ENCODE peak calls at places on chromosomes 7 and 10, in five cellular contexts. M, O, F, H and I are unnamed samples.

GRCh38 chr7:32043688-32044087 is 26.5 kb downstream of the PDE1C start:
- DNase-seq in O (no peak), M (peak; percentile 79), H (no peak), F (no peak), I (no peak)

GRCh38 chr7:94701555-94701973 is 45.6 kb upstream of the SGCE start:
- DNase-seq in H (no peak), F (no peak), M (peak; percentile 60), O (no peak), I (no peak)

GRCh38 chr7:52009195-52009594 is 692.6 kb upstream of the COBL start:
- DNase-seq in F (no peak), O (no peak), H (no peak), M (peak; percentile 0), I (no peak)

GRCh38 chr7:124701955-124702354 is 63.6 kb downstream of the GPR37 start:
- DNase-seq in M (peak; percentile 23), H (no peak), F (no peak), O (no peak), I (no peak)

GRCh38 chr10:70053212-70053895 is 708 bp downstream of the MACROH2A2 start:
- DNase-seq in H (no peak), F (peak; percentile 36), O (no peak), M (peak; percentile 22), I (no peak)

GRCh38 chr7:73893342-73894101 is 32.6 kb downstream of the TMEM270 start:
- DNase-seq in H (no peak), M (no peak), F (no peak), O (no peak), I (no peak)

GRCh38 chr10:103493362-103493871 is at the start of gene NEURL1:
- DNase-seq in O (no peak), H (no peak), M (no peak), F (peak; percentile 47), I (no peak)

GRCh38 chr10:86353506-86354485 is 12.8 kb downstream of the GRID1 start:
- DNase-seq in M (no peak), H (no peak), F (no peak), O (no peak), I (no peak)

GRCh38 chr7:88789480-88790064 is 6.0 kb downstream of the TEX47 start:
- DNase-seq in H (no peak), O (no peak), M (peak; percentile 1), F (no peak), I (no peak)

GRCh38 chr7:129375221-129375938 is 58.9 kb upstream of the STRIP2 start:
- DNase-seq in M (no peak), H (no peak), F (no peak), O (no peak), I (no peak)

GRCh38 chr7:72343991-72344390 is 68.1 kb downstream of the CALN1 start:
- DNase-seq in F (no peak), O (no peak), M (no peak), H (no peak), I (no peak)

GRCh38 chr7:44720301-44720700 is 28.3 kb upstream of the ZMIZ2 start:
- DNase-seq in F (no peak), M (no peak), O (no peak), H (no peak), I (no peak)

GRCh38 chr10:12729885-12730284 is 271.6 kb downstream of the CCDC3 start:
- DNase-seq in H (no peak), F (no peak), O (no peak), M (no peak), I (no peak)

GRCh38 chr7:130352335-130353074 is 7.9 kb downstream of the CPA5 start:
- DNase-seq in M (peak; percentile 86), H (no peak), O (no peak), F (no peak), I (no peak)

GRCh38 chr7:20350518-20350951 is 19.8 kb downstream of the ITGB8 start:
- DNase-seq in H (peak; percentile 30), F (no peak), M (no peak), O (no peak), I (no peak)

GRCh38 chr7:141975806-141976523 is 2.4 kb upstream of the TAS2R38 start:
- DNase-seq in F (peak; percentile 72), O (peak; percentile 80), M (peak; percentile 0), H (peak; percentile 55), I (no peak)

GRCh38 chr10:128922172-128922571 is 544.9 kb upstream of the MGMT start:
- DNase-seq in F (no peak), H (peak; percentile 48), O (no peak), M (no peak), I (no peak)

DNA sequence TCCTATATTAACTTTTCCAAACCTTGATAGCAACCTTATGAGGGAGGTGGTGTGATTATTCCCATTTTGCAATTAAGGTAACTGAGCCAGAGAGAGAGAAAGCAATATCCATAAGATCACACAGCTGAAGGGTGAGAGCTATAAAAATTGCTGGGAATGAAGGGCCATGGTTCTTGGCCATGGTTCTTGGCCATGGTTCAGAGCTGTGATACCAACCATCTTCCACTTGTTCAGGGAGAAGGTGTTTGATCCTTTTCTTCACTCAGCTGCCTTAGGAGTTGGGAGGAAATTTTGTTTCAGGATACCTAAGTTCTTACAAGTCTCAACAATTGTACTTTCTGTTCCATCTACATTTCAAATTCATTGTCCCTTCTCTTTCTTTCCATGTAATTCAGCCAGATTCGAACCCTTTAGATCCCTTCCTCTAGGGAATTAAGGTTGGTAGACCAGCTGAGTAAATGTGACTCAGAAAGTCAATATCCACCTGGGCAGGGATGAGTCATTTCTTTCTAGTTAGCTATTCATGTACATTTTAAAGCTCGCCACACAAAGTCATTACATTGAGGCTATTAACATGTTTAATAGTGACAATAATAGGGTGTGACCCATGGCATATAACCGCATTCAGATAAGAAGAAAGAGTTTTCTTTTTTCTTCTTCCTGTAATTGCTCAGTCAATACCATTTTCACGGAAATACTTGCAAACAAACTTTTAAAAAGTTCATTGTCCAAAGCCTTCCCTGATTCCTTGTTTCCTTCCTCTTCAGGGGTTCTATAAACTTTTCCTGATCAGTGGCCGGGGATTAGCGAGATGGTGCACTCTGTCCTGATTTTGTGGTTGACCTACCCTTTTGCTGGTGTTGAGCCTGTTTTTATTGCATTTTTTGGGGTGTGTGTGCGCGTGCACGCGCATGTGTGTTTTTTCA is 143.4 kb downstream of the TCF7L2 start:
- DNase-seq in O (no peak), M (peak; percentile 60), F (no peak), H (no peak), I (no peak)
- H3K4me1 ChIP-seq in O (peaks cover 16% of the 10 kb centered on the region), M (peaks cover 30% of the 10 kb centered on the region), F (no peaks in the 10 kb centered on the region), H (peaks cover 7% of the 10 kb centered on the region), I (peaks cover 20% of the 10 kb centered on the region)

GRCh38 chr10:110646417-110647135 is 2.4 kb downstream of the RBM20 start:
- DNase-seq in O (no peak), F (no peak), M (no peak), H (no peak), I (no peak)
- H3K27me3 ChIP-seq in O (peaks cover 47% of the 10 kb centered on the region), F (no peaks in the 10 kb centered on the region), M (peaks cover 23% of the 10 kb centered on the region), H (peaks cover 81% of the 10 kb centered on the region), I (peaks cover 7% of the 10 kb centered on the region)

GRCh38 chr7:98805956-98806838 is 63.6 kb downstream of the TMEM130 start:
- DNase-seq in F (no peak), O (no peak), H (no peak), M (no peak), I (no peak)

GRCh38 chr7:98807306-98807880 is 62.4 kb downstream of the TMEM130 start:
- DNase-seq in H (no peak), M (no peak), F (no peak), O (no peak), I (no peak)

GRCh38 chr7:98810166-98810802 is 59.5 kb downstream of the TMEM130 start:
- DNase-seq in O (no peak), M (no peak), H (no peak), F (no peak), I (no peak)

GRCh38 chr7:98811299-98811698 is 58.5 kb downstream of the TMEM130 start:
- DNase-seq in M (no peak), O (no peak), F (no peak), H (no peak), I (no peak)

DNA sequence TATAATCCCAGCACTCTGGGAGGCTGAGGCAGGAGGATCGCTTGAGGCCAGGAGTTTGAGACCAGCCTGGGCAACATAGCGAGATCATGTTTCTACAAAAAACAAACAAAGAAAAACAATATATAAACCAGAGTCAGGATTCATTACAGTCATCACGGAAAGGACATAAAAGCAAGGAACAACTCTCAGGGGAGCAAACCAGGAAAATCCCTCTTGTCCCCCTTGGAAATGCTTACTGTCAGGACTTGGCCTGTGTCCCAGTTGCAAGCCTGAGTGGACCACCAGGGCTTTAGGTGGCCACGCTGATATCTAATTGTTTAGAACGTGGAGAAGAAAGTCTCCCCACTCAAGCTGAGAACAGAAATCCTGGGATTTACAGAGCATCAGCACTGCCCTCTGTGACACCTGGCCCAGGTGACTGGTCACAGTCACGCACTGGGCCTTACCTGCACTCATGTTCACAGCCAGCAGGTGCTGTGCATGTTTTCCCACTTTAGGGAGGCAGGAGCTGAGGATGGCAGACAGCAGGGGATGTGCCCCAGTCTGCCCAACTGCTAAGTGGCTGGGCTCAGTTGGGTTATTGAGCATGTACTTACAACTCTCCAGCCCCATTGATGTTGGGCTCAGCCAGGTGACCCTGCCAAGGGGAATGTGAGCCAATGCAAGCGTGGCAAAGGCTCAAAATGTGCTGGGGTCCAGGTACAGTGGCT is 60.9 kb downstream of the TMEM130 start:
- DNase-seq in F (no peak), O (no peak), H (no peak), M (no peak), I (no peak)
- H3K4me1 ChIP-seq in F (no peaks in the 10 kb centered on the region), O (no peaks in the 10 kb centered on the region), H (no peaks in the 10 kb centered on the region), M (no peaks in the 10 kb centered on the region), I (no peaks in the 10 kb centered on the region)

GRCh38 chr10:104640339-104641149 is 546 bp upstream of the SORCS3 start:
- DNase-seq in H (no peak), F (no peak), M (no peak), O (no peak), I (no peak)
- H3K27me3 ChIP-seq in H (peaks cover 36% of the 10 kb centered on the region), F (no peaks in the 10 kb centered on the region), M (peaks cover 60% of the 10 kb centered on the region), O (peaks cover 44% of the 10 kb centered on the region), I (peaks cover 31% of the 10 kb centered on the region)

GRCh38 chr7:135151162-135151932 is 3.5 kb downstream of the TMEM140 start:
- DNase-seq in H (no peak), M (no peak), F (no peak), O (peak; percentile 77), I (no peak)
- H3K4me1 ChIP-seq in H (peaks cover 34% of the 10 kb centered on the region), M (peaks cover 12% of the 10 kb centered on the region), F (peaks cover 26% of the 10 kb centered on the region), O (peaks cover 31% of the 10 kb centered on the region), I (peaks cover 18% of the 10 kb centered on the region)